ENCODE peak calls at places on chromosomes 5 and 9, in six cellular contexts. L, A, T, S, E and G are unnamed samples.

GRCh38 chr5:15500326-15500958 is 462 bp downstream of the FBXL7 start:
- DNase-seq in T (peak), L (peak), S (peak), A (peak), E (no peak), G (peak)

GRCh38 chr5:103674739-103675138 is 112.2 kb upstream of the NUDT12 start:
- DNase-seq in L (peak), E (no peak), T (no peak), A (no peak), S (no peak), G (no peak)

GRCh38 chr5:79512692-79513518 is 1.0 kb downstream of the HOMER1 start:
- DNase-seq in S (no peak), E (peak), T (no peak), A (peak), L (no peak), G (no peak)

GRCh38 chr9:5587024-5587423 is 41.9 kb upstream of the RIC1 start:
- DNase-seq in L (no peak), T (no peak), A (no peak), S (no peak), E (no peak), G (no peak)

GRCh38 chr5:17105744-17106450 is 111.5 kb upstream of the BASP1 start:
- DNase-seq in A (no peak), L (no peak), E (no peak), T (peak), S (no peak), G (no peak)

GRCh38 chr9:71442937-71443336 is 321.5 kb upstream of the TRPM3 start:
- DNase-seq in S (no peak), A (no peak), E (no peak), T (no peak), L (no peak), G (no peak)

GRCh38 chr9:136624184-136624951 is 38.3 kb upstream of the EGFL7 start:
- DNase-seq in S (no peak), E (no peak), L (no peak), A (no peak), T (no peak), G (peak)

GRCh38 chr5:54049963-54050362 is 260.4 kb downstream of the ARL15 start:
- DNase-seq in T (no peak), L (no peak), S (no peak), A (no peak), E (no peak), G (no peak)

GRCh38 chr5:92527311-92528078 is 1053.5 kb downstream of the NR2F1-AS1 start:
- DNase-seq in A (no peak), L (no peak), E (no peak), S (no peak), T (no peak), G (no peak)

DNA sequence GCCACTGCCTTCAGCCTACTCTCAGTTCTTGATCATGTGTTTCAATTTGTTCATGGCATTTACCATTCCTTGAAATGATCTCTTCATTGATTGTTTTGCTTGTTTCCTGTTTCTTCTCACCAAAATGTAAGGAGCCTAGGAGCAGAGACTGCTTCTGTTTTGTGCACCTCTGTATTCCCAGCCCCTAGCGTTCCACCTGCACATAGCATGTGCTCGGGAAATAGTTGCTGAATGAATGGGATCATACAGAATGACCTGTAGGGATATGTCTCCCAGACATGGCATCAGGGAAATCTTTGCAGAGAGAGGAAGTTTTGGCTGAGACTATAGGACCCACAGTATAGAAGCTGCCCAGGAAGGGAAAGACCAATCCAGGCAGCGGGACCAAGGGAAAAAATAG is 6.2 kb upstream of the CERCAM start:
- DNase-seq in T (no peak), E (no peak), A (no peak), S (no peak), L (no peak), G (no peak)
- TF ChIP-seq CTCF in T (no peak), E (no peak), A (peak), S (peak), L (no peak), G (no peak)

GRCh38 chr5:57383093-57383861 is 99.3 kb downstream of the ACTBL2 start:
- DNase-seq in L (no peak), S (no peak), T (no peak), E (peak), A (peak), G (no peak)
- TF ChIP-seq CTCF in L (no peak), S (no peak), T (no peak), E (peak), A (no peak), G (no peak)

GRCh38 chr5:59791602-59792001 is 101.9 kb downstream of the PDE4D start:
- DNase-seq in S (no peak), T (no peak), A (no peak), E (no peak), L (no peak), G (no peak)
- TF ChIP-seq CTCF in S (no peak), T (no peak), A (no peak), E (no peak), L (no peak), G (no peak)

DNA sequence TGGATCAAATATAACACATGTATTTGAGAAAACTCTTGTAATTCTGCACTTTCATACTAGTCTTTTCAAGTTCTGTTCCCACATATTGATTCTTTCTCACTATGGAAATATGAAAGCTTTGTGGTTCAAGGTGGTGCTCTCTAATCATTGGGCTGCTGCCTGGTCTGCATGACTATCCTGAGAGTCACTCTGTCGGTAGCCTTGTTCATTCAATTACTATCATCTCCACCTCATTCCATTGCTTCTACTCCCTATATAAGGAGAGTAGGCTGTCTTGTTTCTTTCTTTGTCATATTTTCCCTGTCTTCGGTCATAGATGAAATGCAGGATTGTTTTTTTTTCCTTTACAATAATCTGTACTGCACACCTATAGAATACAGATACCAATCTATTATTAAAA is 341.4 kb upstream of the ACTBL2 start:
- DNase-seq in E (no peak), L (no peak), T (no peak), S (no peak), A (no peak), G (no peak)
- TF ChIP-seq CTCF in E (no peak), L (no peak), T (no peak), S (no peak), A (no peak), G (no peak)